ENCODE peak calls at places on chromosome 17, in eight cellular contexts. A, C, H, J, P, S, G and E are unnamed samples.

GRCh38 chr17:6276711-6277110 is 158.2 kb downstream of the AIPL1 start:
- DNase-seq in A (no peak), C (no peak), H (no peak), J (no peak), P (no peak), S (no peak), G (no peak), E (no peak)

GRCh38 chr17:6108987-6109386 is 38.8 kb downstream of the WSCD1 start:
- DNase-seq in A (no peak), C (no peak), H (no peak), J (no peak), P (no peak), S (no peak), G (no peak), E (no peak)

GRCh38 chr17:75010683-75011406 is 1.6 kb upstream of the MRPL58 start:
- DNase-seq in A (no peak), C (no peak), H (no peak), J (peak; percentile 82), P (peak; percentile 39), S (no peak), G (no peak), E (peak; percentile 51)

GRCh38 chr17:75571197-75571884 is 16.3 kb upstream of the MYO15B start:
- DNase-seq in A (no peak), C (no peak), H (no peak), J (peak; percentile 21), P (no peak), S (no peak), G (no peak), E (no peak)

GRCh38 chr17:3911271-3912053 is 4.8 kb downstream of the P2RX1 start:
- DNase-seq in A (no peak), C (no peak), H (no peak), J (peak; percentile 65), P (no peak), S (peak; percentile 67), G (peak; percentile 57), E (no peak)

GRCh38 chr17:78142113-78142861 is 3.9 kb upstream of the C17orf99 start:
- DNase-seq in A (no peak), C (peak; percentile 93), H (no peak), J (no peak), P (peak; percentile 47), S (no peak), G (no peak), E (peak; percentile 50)

GRCh38 chr17:21705021-21705601 is 12.8 kb downstream of the KCNJ18 start:
- DNase-seq in A (no peak), C (no peak), H (no peak), J (no peak), P (no peak), S (no peak), G (no peak), E (no peak)

GRCh38 chr17:33811984-33812383 is 443.1 kb upstream of the CCL2 start:
- DNase-seq in A (no peak), C (no peak), H (no peak), J (no peak), P (no peak), S (no peak), G (no peak), E (no peak)